ENCODE peak calls at places on chromosome 12, in nine cellular contexts. One of them, this sample, is unnamed.

GRCh38 chr12:78115889-78116288 is 285.2 kb downstream of the NAV3 start:
- DNase-seq in fibroblast of pulmonary artery: no peak
- DNase-seq in T47D: no peak
- DNase-seq in lung microvascular endothelial cell: no peak
- DNase-seq in H7: no peak
- DNase-seq in MCF 10A: no peak
- DNase-seq in CD4-positive, alpha-beta memory T cell: no peak
- DNase-seq in GDM1: no peak
- DNase-seq in stimulated activated CD4-positive, alpha-beta T cell treated with anti-CD3 and anti-CD28 coated beads, Interleukin-2, amount 100 ng/mL, for 24 hours: no peak
- DNase-seq in this sample: no peak

GRCh38 chr12:114698566-114699163 is 14.7 kb upstream of the TBX3 start:
- DNase-seq in CD4-positive, alpha-beta memory T cell: no peak
- DNase-seq in fibroblast of pulmonary artery: no peak
- DNase-seq in stimulated activated CD4-positive, alpha-beta T cell treated with anti-CD3 and anti-CD28 coated beads, Interleukin-2, amount 100 ng/mL, for 24 hours: no peak
- DNase-seq in T47D: no peak
- DNase-seq in GDM1: no peak
- DNase-seq in H7: peak
- DNase-seq in MCF 10A: no peak
- DNase-seq in lung microvascular endothelial cell: no peak
- DNase-seq in this sample: no peak

GRCh38 chr12:132554857-132555630 is 55.3 kb downstream of the LRCOL1 start:
- DNase-seq in CD4-positive, alpha-beta memory T cell: peak
- DNase-seq in stimulated activated CD4-positive, alpha-beta T cell treated with anti-CD3 and anti-CD28 coated beads, Interleukin-2, amount 100 ng/mL, for 24 hours: no peak
- DNase-seq in fibroblast of pulmonary artery: no peak
- DNase-seq in H7: peak
- DNase-seq in GDM1: no peak
- DNase-seq in T47D: no peak
- DNase-seq in lung microvascular endothelial cell: no peak
- DNase-seq in MCF 10A: no peak
- DNase-seq in this sample: no peak

GRCh38 chr12:120012067-120012621 is 23.1 kb downstream of the BICDL1 start:
- DNase-seq in lung microvascular endothelial cell: peak
- DNase-seq in CD4-positive, alpha-beta memory T cell: peak
- DNase-seq in stimulated activated CD4-positive, alpha-beta T cell treated with anti-CD3 and anti-CD28 coated beads, Interleukin-2, amount 100 ng/mL, for 24 hours: peak
- DNase-seq in T47D: no peak
- DNase-seq in MCF 10A: peak
- DNase-seq in GDM1: no peak
- DNase-seq in H7: peak
- DNase-seq in fibroblast of pulmonary artery: peak
- DNase-seq in this sample: no peak

GRCh38 chr12:122963928-122964240 is 2.4 kb downstream of the ABCB9 start:
- DNase-seq in H7: no peak
- DNase-seq in T47D: no peak
- DNase-seq in lung microvascular endothelial cell: no peak
- DNase-seq in CD4-positive, alpha-beta memory T cell: no peak
- DNase-seq in GDM1: no peak
- DNase-seq in fibroblast of pulmonary artery: peak
- DNase-seq in MCF 10A: no peak
- DNase-seq in stimulated activated CD4-positive, alpha-beta T cell treated with anti-CD3 and anti-CD28 coated beads, Interleukin-2, amount 100 ng/mL, for 24 hours: no peak
- DNase-seq in this sample: no peak

GRCh38 chr12:97941686-97942354 is 479.2 kb downstream of the RMST start:
- DNase-seq in CD4-positive, alpha-beta memory T cell: no peak
- DNase-seq in GDM1: no peak
- DNase-seq in MCF 10A: no peak
- DNase-seq in T47D: no peak
- DNase-seq in H7: no peak
- DNase-seq in fibroblast of pulmonary artery: no peak
- DNase-seq in lung microvascular endothelial cell: no peak
- DNase-seq in stimulated activated CD4-positive, alpha-beta T cell treated with anti-CD3 and anti-CD28 coated beads, Interleukin-2, amount 100 ng/mL, for 24 hours: no peak
- DNase-seq in this sample: no peak

GRCh38 chr12:102195826-102196225 is 1.8 kb downstream of the PMCH start:
- DNase-seq in CD4-positive, alpha-beta memory T cell: no peak
- DNase-seq in stimulated activated CD4-positive, alpha-beta T cell treated with anti-CD3 and anti-CD28 coated beads, Interleukin-2, amount 100 ng/mL, for 24 hours: no peak
- DNase-seq in GDM1: no peak
- DNase-seq in T47D: no peak
- DNase-seq in H7: no peak
- DNase-seq in fibroblast of pulmonary artery: no peak
- DNase-seq in lung microvascular endothelial cell: peak
- DNase-seq in MCF 10A: no peak
- DNase-seq in this sample: no peak

GRCh38 chr12:56450241-56450640 is 1.0 kb upstream of the TIMELESS start:
- DNase-seq in GDM1: no peak
- DNase-seq in H7: no peak
- DNase-seq in fibroblast of pulmonary artery: no peak
- DNase-seq in T47D: no peak
- DNase-seq in MCF 10A: no peak
- DNase-seq in lung microvascular endothelial cell: no peak
- DNase-seq in stimulated activated CD4-positive, alpha-beta T cell treated with anti-CD3 and anti-CD28 coated beads, Interleukin-2, amount 100 ng/mL, for 24 hours: no peak
- DNase-seq in CD4-positive, alpha-beta memory T cell: no peak
- DNase-seq in this sample: no peak

GRCh38 chr12:95118138-95118787 is 44.8 kb upstream of the NR2C1 start:
- DNase-seq in stimulated activated CD4-positive, alpha-beta T cell treated with anti-CD3 and anti-CD28 coated beads, Interleukin-2, amount 100 ng/mL, for 24 hours: no peak
- DNase-seq in CD4-positive, alpha-beta memory T cell: no peak
- DNase-seq in T47D: no peak
- DNase-seq in lung microvascular endothelial cell: peak
- DNase-seq in MCF 10A: peak
- DNase-seq in fibroblast of pulmonary artery: peak
- DNase-seq in GDM1: no peak
- DNase-seq in H7: no peak
- DNase-seq in this sample: no peak

GRCh38 chr12:85076688-85077430 is 40.7 kb downstream of the LRRIQ1 start:
- DNase-seq in T47D: peak
- DNase-seq in fibroblast of pulmonary artery: peak
- DNase-seq in GDM1: peak
- DNase-seq in stimulated activated CD4-positive, alpha-beta T cell treated with anti-CD3 and anti-CD28 coated beads, Interleukin-2, amount 100 ng/mL, for 24 hours: no peak
- DNase-seq in MCF 10A: peak
- DNase-seq in CD4-positive, alpha-beta memory T cell: peak
- DNase-seq in lung microvascular endothelial cell: peak
- DNase-seq in H7: peak
- DNase-seq in this sample: no peak

GRCh38 chr12:113149361-113150150 is at the start of gene CFAP73:
- DNase-seq in MCF 10A: peak
- DNase-seq in fibroblast of pulmonary artery: peak
- DNase-seq in GDM1: no peak
- DNase-seq in T47D: peak
- DNase-seq in lung microvascular endothelial cell: peak
- DNase-seq in stimulated activated CD4-positive, alpha-beta T cell treated with anti-CD3 and anti-CD28 coated beads, Interleukin-2, amount 100 ng/mL, for 24 hours: no peak
- DNase-seq in H7: peak
- DNase-seq in CD4-positive, alpha-beta memory T cell: no peak
- DNase-seq in this sample: no peak

GRCh38 chr12:103956515-103957027 is 9.1 kb upstream of the TDG start:
- DNase-seq in T47D: peak
- DNase-seq in stimulated activated CD4-positive, alpha-beta T cell treated with anti-CD3 and anti-CD28 coated beads, Interleukin-2, amount 100 ng/mL, for 24 hours: peak
- DNase-seq in H7: no peak
- DNase-seq in MCF 10A: no peak
- DNase-seq in CD4-positive, alpha-beta memory T cell: no peak
- DNase-seq in GDM1: no peak
- DNase-seq in lung microvascular endothelial cell: no peak
- DNase-seq in fibroblast of pulmonary artery: no peak
- DNase-seq in this sample: no peak

This sample was measured in NCI-H187 treated with DMSO at 0.1 percent for 48 hours.